ENCODE peak calls at places on chromosome 6, in ten cellular contexts. Q is H1, R is transverse colon, P is body of pancreas, Z is Peyer's patch, U is tibial nerve, Y is heart left ventricle, O is esophagus squamous epithelium, T is A549, S is thyroid gland. M is an unnamed sample. For H3K4me1, the result is how much of the 10 kb centered on the place peaks cover.

GRCh38 chr6:81834141-81834621 is 81.7 kb upstream of the TENT5A start:
- DNase-seq in Q (no peak), R (peak), P (peak), Z (peak), U (no peak), Y (peak), O (no peak), T (no peak), S (no peak), M (peak)

GRCh38 chr6:133855994-133856393 is 32.9 kb upstream of the TCF21 start:
- DNase-seq in Q (no peak), R (no peak), P (no peak), Z (no peak), U (no peak), Y (no peak), O (no peak), T (no peak), S (no peak), M (no peak)

GRCh38 chr6:125986956-125987617 is 747 bp downstream of the TRMT11 start:
- DNase-seq in Q (no peak), R (no peak), P (no peak), Z (no peak), U (no peak), Y (no peak), O (no peak), T (peak), S (no peak), M (no peak)

GRCh38 chr6:38824243-38824894 is 109.3 kb downstream of the DNAH8 start:
- DNase-seq in Q (no peak), R (no peak), P (no peak), Z (no peak), U (no peak), Y (no peak), O (no peak), T (no peak), S (no peak), M (no peak)

GRCh38 chr6:22239261-22239660 is 57.6 kb downstream of the PRL start:
- DNase-seq in Q (no peak), R (no peak), P (no peak), Z (no peak), U (no peak), Y (no peak), O (no peak), T (no peak), S (no peak), M (no peak)

GRCh38 chr6:118860880-118861279 is 33.1 kb upstream of the ASF1A start:
- DNase-seq in Q (no peak), R (no peak), P (peak), Z (no peak), U (no peak), Y (no peak), O (no peak), T (no peak), S (no peak), M (no peak)

GRCh38 chr6:101086473-101086872 is 205.3 kb upstream of the ASCC3 start:
- DNase-seq in Q (no peak), R (no peak), P (no peak), Z (no peak), U (no peak), Y (no peak), O (no peak), T (no peak), S (no peak), M (no peak)

GRCh38 chr6:158284340-158285210 is 27.7 kb upstream of the TULP4 start:
- DNase-seq in Q (no peak), R (no peak), P (no peak), Z (no peak), U (no peak), Y (no peak), O (no peak), T (peak), S (peak), M (no peak)

GRCh38 chr6:113739066-113739655 is 118.0 kb upstream of the MARCKS start:
- DNase-seq in Q (no peak), R (no peak), P (no peak), Z (no peak), U (no peak), Y (no peak), O (no peak), T (no peak), S (peak), M (no peak)

GRCh38 chr6:162200036-162200435 is 527.5 kb downstream of the PRKN start:
- DNase-seq in Q (no peak), R (no peak), P (no peak), Z (no peak), U (no peak), Y (no peak), O (no peak), T (no peak), S (peak), M (no peak)

GRCh38 chr6:70663881-70664466 is 3.7 kb upstream of the SMAP1 start:
- DNase-seq in Q (no peak), R (no peak), P (no peak), Z (no peak), U (no peak), Y (peak), O (no peak), T (no peak), S (no peak), M (no peak)

GRCh38 chr6:89071036-89071435 is 9.5 kb upstream of the PNRC1 start:
- DNase-seq in Q (no peak), R (peak), P (no peak), Z (no peak), U (no peak), Y (no peak), O (no peak), T (no peak), S (no peak), M (no peak)

GRCh38 chr6:20126789-20127653 is 85.2 kb downstream of the MBOAT1 start:
- DNase-seq in Q (peak), R (peak), P (peak), Z (peak), U (peak), Y (peak), O (no peak), T (peak), S (peak), M (peak)

GRCh38 chr6:124977067-124977908 is 15.1 kb downstream of the RNF217 start:
- DNase-seq in Q (no peak), R (no peak), P (no peak), Z (no peak), U (no peak), Y (no peak), O (no peak), T (no peak), S (no peak), M (no peak)

GRCh38 chr6:135144678-135145508 is 36.2 kb upstream of the MYB start:
- DNase-seq in Q (no peak), R (no peak), P (no peak), Z (no peak), U (no peak), Y (no peak), O (no peak), T (no peak), S (peak), M (no peak)

GRCh38 chr6:46015119-46015968 is at the start of gene CLIC5:
- DNase-seq in Q (peak), R (peak), P (peak), Z (peak), U (no peak), Y (peak), O (no peak), T (peak), S (peak), M (peak)

GRCh38 chr6:35275417-35275816 is 15.9 kb downstream of the ZNF76 start:
- DNase-seq in Q (no peak), R (no peak), P (no peak), Z (no peak), U (no peak), Y (no peak), O (no peak), T (no peak), S (no peak), M (no peak)

GRCh38 chr6:157017861-157018260 is 240.7 kb downstream of the ARID1B start:
- DNase-seq in Q (no peak), R (no peak), P (no peak), Z (no peak), U (no peak), Y (no peak), O (no peak), T (no peak), S (peak), M (no peak)

GRCh38 chr6:159819098-159819497 is 19.0 kb downstream of the PNLDC1 start:
- DNase-seq in Q (no peak), R (no peak), P (no peak), Z (no peak), U (no peak), Y (no peak), O (no peak), T (no peak), S (no peak), M (no peak)

GRCh38 chr6:23498013-23498412 is 628.0 kb upstream of the NRSN1 start:
- DNase-seq in Q (no peak), R (no peak), P (no peak), Z (no peak), U (no peak), Y (no peak), O (no peak), T (no peak), S (no peak), M (no peak)

GRCh38 chr6:167210375-167211295 is 52.9 kb upstream of the GPR31 start:
- DNase-seq in Q (no peak), R (no peak), P (no peak), Z (no peak), U (no peak), Y (no peak), O (no peak), T (no peak), S (no peak), M (no peak)

GRCh38 chr6:20203561-20204528 is 8.4 kb downstream of the MBOAT1 start:
- DNase-seq in Q (peak), R (no peak), P (no peak), Z (no peak), U (no peak), Y (no peak), O (no peak), T (no peak), S (no peak), M (no peak)

GRCh38 chr6:76495909-76496308 is 423.4 kb upstream of the IMPG1 start:
- DNase-seq in Q (peak), R (no peak), P (no peak), Z (no peak), U (no peak), Y (no peak), O (no peak), T (no peak), S (no peak), M (no peak)

GRCh38 chr6:40256831-40257230 is 322.6 kb upstream of the MOCS1 start:
- DNase-seq in Q (no peak), R (no peak), P (no peak), Z (no peak), U (no peak), Y (no peak), O (no peak), T (no peak), S (peak), M (no peak)

GRCh38 chr6:26312096-26312463 is 52.9 kb upstream of the BTN3A2 start:
- DNase-seq in Q (no peak), R (no peak), P (no peak), Z (no peak), U (no peak), Y (no peak), O (no peak), T (no peak), S (no peak), M (no peak)

GRCh38 chr6:56806368-56806767 is 148.5 kb upstream of the BEND6 start:
- DNase-seq in Q (no peak), R (no peak), P (no peak), Z (no peak), U (no peak), Y (no peak), O (no peak), T (no peak), S (no peak), M (no peak)

GRCh38 chr6:138129190-138129589 is 22.0 kb upstream of the PERP start:
- DNase-seq in Q (no peak), R (no peak), P (no peak), Z (no peak), U (no peak), Y (no peak), O (no peak), T (no peak), S (no peak), M (no peak)

GRCh38 chr6:4180653-4181255 is 45.4 kb upstream of the ECI2 start:
- DNase-seq in Q (no peak), R (no peak), P (no peak), Z (no peak), U (no peak), Y (no peak), O (no peak), T (no peak), S (no peak), M (no peak)

GRCh38 chr6:105932440-105932839 is 153.7 kb upstream of the PRDM1 start:
- DNase-seq in Q (no peak), R (no peak), P (no peak), Z (no peak), U (no peak), Y (no peak), O (no peak), T (no peak), S (no peak), M (no peak)

GRCh38 chr6:34438705-34439104 is 12.8 kb upstream of the RPS10 start:
- DNase-seq in Q (no peak), R (no peak), P (no peak), Z (no peak), U (no peak), Y (no peak), O (no peak), T (no peak), S (no peak), M (no peak)

GRCh38 chr6:7899046-7899888 is 11.3 kb downstream of the TXNDC5 start:
- DNase-seq in Q (no peak), R (peak), P (no peak), Z (peak), U (no peak), Y (no peak), O (no peak), T (peak), S (no peak), M (no peak)

GRCh38 chr6:78192057-78192456 is 539.2 kb downstream of the MEI4 start:
- DNase-seq in Q (no peak), R (no peak), P (no peak), Z (no peak), U (no peak), Y (no peak), O (no peak), T (no peak), S (no peak), M (no peak)

GRCh38 chr6:110201141-110201848 is 21.1 kb downstream of the CDC40 start:
- DNase-seq in Q (no peak), R (no peak), P (no peak), Z (no peak), U (no peak), Y (no peak), O (no peak), T (no peak), S (no peak), M (no peak)

GRCh38 chr6:131122007-131122406 is 13.3 kb upstream of the AKAP7 start:
- DNase-seq in Q (no peak), R (no peak), P (no peak), Z (no peak), U (no peak), Y (no peak), O (no peak), T (no peak), S (no peak), M (no peak)

GRCh38 chr6:159953091-159953581 is 15.7 kb upstream of the IGF2R start:
- DNase-seq in Q (no peak), R (no peak), P (no peak), Z (peak), U (peak), Y (peak), O (no peak), T (no peak), S (peak), M (peak)

GRCh38 chr6:117498159-117498558 is 15.7 kb downstream of the DCBLD1 start:
- DNase-seq in Q (no peak), R (no peak), P (no peak), Z (no peak), U (no peak), Y (no peak), O (no peak), T (no peak), S (no peak), M (no peak)

GRCh38 chr6:56693246-56693607 is 50.5 kb upstream of the DST start:
- DNase-seq in Q (no peak), R (peak), P (peak), Z (peak), U (peak), Y (peak), O (no peak), T (no peak), S (peak), M (peak)

GRCh38 chr6:32970413-32971244 is 2.2 kb downstream of the BRD2 start:
- DNase-seq in Q (peak), R (peak), P (peak), Z (peak), U (peak), Y (peak), O (no peak), T (peak), S (peak), M (peak)

GRCh38 chr6:32969685-32970412 is 1.5 kb downstream of the BRD2 start:
- DNase-seq in Q (no peak), R (peak), P (peak), Z (peak), U (peak), Y (peak), O (no peak), T (peak), S (peak), M (peak)

GRCh38 chr6:32967151-32968091 is 973 bp upstream of the BRD2 start:
- DNase-seq in Q (peak), R (peak), P (peak), Z (peak), U (peak), Y (no peak), O (no peak), T (no peak), S (no peak), M (no peak)

GRCh38 chr6:32968093-32968769 is at the start of gene BRD2:
- DNase-seq in Q (peak), R (peak), P (peak), Z (peak), U (peak), Y (peak), O (peak), T (peak), S (peak), M (peak)

GRCh38 chr6:32968770-32969684 is 633 bp downstream of the BRD2 start:
- DNase-seq in Q (peak), R (peak), P (peak), Z (peak), U (peak), Y (peak), O (no peak), T (peak), S (peak), M (peak)
- TF ChIP-seq POLR2A in Q (peak), R (peak), P (peak), Z (no peak), U (peak), Y (no peak), O (no peak), T (peak), S (no peak), M (no peak)

DNA sequence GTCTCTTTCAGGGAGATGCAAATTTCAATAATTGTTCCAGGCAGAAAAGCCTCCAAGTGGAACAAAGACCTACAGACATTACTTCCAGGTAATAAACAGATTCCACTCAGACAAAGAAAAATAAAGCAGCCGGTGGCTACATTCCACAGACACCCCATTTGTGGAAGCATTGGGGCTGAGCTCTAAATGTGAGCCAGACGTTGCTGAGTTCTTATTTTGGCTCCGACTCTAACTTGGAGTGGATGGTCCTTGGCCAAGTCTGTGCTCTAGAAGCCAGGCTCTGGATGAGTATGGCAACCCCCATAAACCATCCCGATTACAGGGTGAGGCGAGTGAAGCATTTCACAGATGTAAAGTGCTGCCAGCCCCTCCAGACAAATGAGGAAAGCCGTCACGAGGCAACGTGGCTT is 6.6 kb downstream of the TRAM2 start:
- DNase-seq in Q (no peak), R (peak), P (no peak), Z (no peak), U (no peak), Y (peak), O (no peak), T (no peak), S (peak), M (no peak)
- H3K4me1 ChIP-seq in Q (under half), R (under half), P (under half), Z (under half), U (under half), Y (under half), O (half or more), T (half or more), S (half or more), M (half or more)

DNA sequence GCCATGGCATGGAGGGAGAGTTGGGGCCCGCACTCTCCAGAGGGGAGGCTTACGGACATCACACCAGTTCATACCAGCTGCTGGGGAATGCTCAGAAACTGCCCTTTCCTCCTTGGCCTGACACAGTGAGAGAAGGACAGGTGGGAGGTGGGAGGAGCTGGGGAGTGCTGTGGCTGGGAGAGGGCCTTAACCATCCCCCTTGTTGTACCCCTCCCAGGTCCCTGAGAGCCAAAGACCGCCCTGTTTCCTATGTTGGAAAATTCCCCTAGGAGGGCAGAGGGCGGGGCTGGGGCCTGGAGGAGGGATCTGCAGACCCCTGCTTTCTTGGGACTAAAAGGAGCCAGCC is 24.1 kb downstream of the FOXP4 start:
- DNase-seq in Q (peak), R (no peak), P (no peak), Z (no peak), U (no peak), Y (no peak), O (no peak), T (no peak), S (no peak), M (no peak)
- TF ChIP-seq POLR2A in Q (peak), R (no peak), P (no peak), Z (no peak), U (no peak), Y (no peak), O (no peak), T (no peak), S (no peak), M (no peak)

GRCh38 chr6:938271-939046 is 245.5 kb upstream of the EXOC2 start:
- DNase-seq in Q (no peak), R (no peak), P (no peak), Z (no peak), U (no peak), Y (no peak), O (no peak), T (no peak), S (peak), M (no peak)
- H3K4me1 ChIP-seq in Q (under half), R (under half), P (under half), Z (under half), U (under half), Y (under half), O (under half), T (under half), S (under half), M (under half)

M was measured in stomach.